ENCODE peak calls at places on chromosomes 7 and 10, in five cellular contexts. One of them, this sample, is unnamed.

GRCh38 chr10:132991706-132992432 is 49.5 kb upstream of the CFAP46 start:
- DNase-seq in PC-3: no peak
- DNase-seq in LHCN-M2: no peak
- DNase-seq in omental fat pad: no peak
- DNase-seq in Caco-2: no peak
- DNase-seq in this sample: no peak

GRCh38 chr10:132417957-132418441 is 21.0 kb downstream of the PWWP2B start:
- DNase-seq in PC-3: no peak
- DNase-seq in LHCN-M2: no peak
- DNase-seq in omental fat pad: no peak
- DNase-seq in Caco-2: no peak
- DNase-seq in this sample: no peak

GRCh38 chr7:66060796-66061195 is 14.8 kb upstream of the ASL start:
- DNase-seq in PC-3: no peak
- DNase-seq in LHCN-M2: no peak
- DNase-seq in omental fat pad: no peak
- DNase-seq in Caco-2: no peak
- DNase-seq in this sample: no peak

GRCh38 chr10:102455893-102456471 is 4.6 kb upstream of the C10orf95 start:
- DNase-seq in PC-3: no peak
- DNase-seq in LHCN-M2: peak
- DNase-seq in omental fat pad: no peak
- DNase-seq in Caco-2: peak
- DNase-seq in this sample: no peak

GRCh38 chr10:131874991-131875451 is 25.8 kb upstream of the PPP2R2D start:
- DNase-seq in PC-3: peak
- DNase-seq in LHCN-M2: peak
- DNase-seq in omental fat pad: no peak
- DNase-seq in Caco-2: peak
- DNase-seq in this sample: no peak

GRCh38 chr10:32713560-32713959 is 244.5 kb downstream of the ITGB1 start:
- DNase-seq in PC-3: peak
- DNase-seq in LHCN-M2: no peak
- DNase-seq in omental fat pad: no peak
- DNase-seq in Caco-2: no peak
- DNase-seq in this sample: no peak

GRCh38 chr7:148905093-148905666 is 21.1 kb upstream of the EZH2 start:
- DNase-seq in PC-3: no peak
- DNase-seq in LHCN-M2: no peak
- DNase-seq in omental fat pad: no peak
- DNase-seq in Caco-2: no peak
- DNase-seq in this sample: no peak

GRCh38 chr10:130453721-130454542 is 317.7 kb downstream of the GLRX3 start:
- DNase-seq in PC-3: no peak
- DNase-seq in LHCN-M2: no peak
- DNase-seq in omental fat pad: no peak
- DNase-seq in Caco-2: no peak
- DNase-seq in this sample: no peak

GRCh38 chr10:63901228-63901627 is 380.0 kb downstream of the REEP3 start:
- DNase-seq in PC-3: peak
- DNase-seq in LHCN-M2: no peak
- DNase-seq in omental fat pad: no peak
- DNase-seq in Caco-2: no peak
- DNase-seq in this sample: no peak

GRCh38 chr10:84334806-84335205 is 6.4 kb downstream of the CCSER2 start:
- DNase-seq in PC-3: no peak
- DNase-seq in LHCN-M2: peak
- DNase-seq in omental fat pad: no peak
- DNase-seq in Caco-2: no peak
- DNase-seq in this sample: no peak

GRCh38 chr10:62186999-62187695 is 81.5 kb downstream of the RTKN2 start:
- DNase-seq in PC-3: peak
- DNase-seq in LHCN-M2: no peak
- DNase-seq in omental fat pad: no peak
- DNase-seq in Caco-2: no peak
- DNase-seq in this sample: no peak

GRCh38 chr10:85720931-85721330 is 645.7 kb downstream of the GRID1 start:
- DNase-seq in PC-3: no peak
- DNase-seq in LHCN-M2: no peak
- DNase-seq in omental fat pad: no peak
- DNase-seq in Caco-2: no peak
- DNase-seq in this sample: no peak

GRCh38 chr7:45217358-45217757 is 59.8 kb downstream of the RAMP3 start:
- DNase-seq in PC-3: peak
- DNase-seq in LHCN-M2: peak
- DNase-seq in omental fat pad: no peak
- DNase-seq in Caco-2: peak
- DNase-seq in this sample: no peak

GRCh38 chr10:61752111-61753011 is 89.6 kb downstream of the CABCOCO1 start:
- DNase-seq in PC-3: peak
- DNase-seq in LHCN-M2: peak
- DNase-seq in omental fat pad: no peak
- DNase-seq in Caco-2: no peak
- DNase-seq in this sample: no peak

GRCh38 chr10:30970760-30971460 is 60.8 kb downstream of the ZNF438 start:
- DNase-seq in PC-3: no peak
- DNase-seq in LHCN-M2: peak
- DNase-seq in omental fat pad: no peak
- DNase-seq in Caco-2: no peak
- DNase-seq in this sample: no peak

GRCh38 chr7:27709137-27710075 is 30.6 kb upstream of the TAX1BP1 start:
- DNase-seq in PC-3: peak
- DNase-seq in LHCN-M2: peak
- DNase-seq in omental fat pad: no peak
- DNase-seq in Caco-2: no peak
- DNase-seq in this sample: no peak

GRCh38 chr10:43093423-43094090 is 16.7 kb downstream of the RET start:
- DNase-seq in PC-3: peak
- DNase-seq in LHCN-M2: no peak
- DNase-seq in omental fat pad: no peak
- DNase-seq in Caco-2: no peak
- DNase-seq in this sample: no peak

GRCh38 chr10:34171957-34172527 is 643.1 kb downstream of the PARD3 start:
- DNase-seq in PC-3: peak
- DNase-seq in LHCN-M2: no peak
- DNase-seq in omental fat pad: no peak
- DNase-seq in Caco-2: no peak
- DNase-seq in this sample: no peak

GRCh38 chr7:5625938-5626337 is 155.5 kb downstream of the RNF216 start:
- DNase-seq in PC-3: peak
- DNase-seq in LHCN-M2: peak
- DNase-seq in omental fat pad: no peak
- DNase-seq in Caco-2: no peak
- DNase-seq in this sample: no peak

GRCh38 chr10:113959383-113959760 is 84.3 kb upstream of the ADRB1 start:
- DNase-seq in PC-3: peak
- DNase-seq in LHCN-M2: peak
- DNase-seq in omental fat pad: no peak
- DNase-seq in Caco-2: no peak
- DNase-seq in this sample: no peak

GRCh38 chr10:24814568-24815313 is 91.1 kb upstream of the ARHGAP21 start:
- DNase-seq in PC-3: peak
- DNase-seq in LHCN-M2: peak
- DNase-seq in omental fat pad: no peak
- DNase-seq in Caco-2: no peak
- DNase-seq in this sample: no peak

GRCh38 chr7:24830440-24831050 is 73.3 kb upstream of the GSDME start:
- DNase-seq in PC-3: no peak
- DNase-seq in LHCN-M2: no peak
- DNase-seq in omental fat pad: no peak
- DNase-seq in Caco-2: no peak
- DNase-seq in this sample: no peak

GRCh38 chr10:27446091-27446918 is 57.8 kb upstream of the RAB18 start:
- DNase-seq in PC-3: peak
- DNase-seq in LHCN-M2: peak
- DNase-seq in omental fat pad: no peak
- DNase-seq in Caco-2: no peak
- DNase-seq in this sample: no peak

GRCh38 chr10:2908851-2909630 is 158.3 kb upstream of the PFKP start:
- DNase-seq in PC-3: no peak
- DNase-seq in LHCN-M2: no peak
- DNase-seq in omental fat pad: no peak
- DNase-seq in Caco-2: no peak
- DNase-seq in this sample: no peak

GRCh38 chr7:21999896-22000295 is 54.2 kb upstream of the CDCA7L start:
- DNase-seq in PC-3: peak
- DNase-seq in LHCN-M2: peak
- DNase-seq in omental fat pad: no peak
- DNase-seq in Caco-2: no peak
- DNase-seq in this sample: no peak

GRCh38 chr10:112671743-112672142 is 224.7 kb downstream of the VTI1A start:
- DNase-seq in PC-3: peak
- DNase-seq in LHCN-M2: no peak
- DNase-seq in omental fat pad: no peak
- DNase-seq in Caco-2: no peak
- DNase-seq in this sample: no peak

GRCh38 chr10:72104472-72105097 is 16.2 kb upstream of the SPOCK2 start:
- DNase-seq in PC-3: no peak
- DNase-seq in LHCN-M2: peak
- DNase-seq in omental fat pad: no peak
- DNase-seq in Caco-2: no peak
- DNase-seq in this sample: no peak

GRCh38 chr7:155412416-155413253 is 45.3 kb upstream of the EN2 start:
- DNase-seq in PC-3: peak
- DNase-seq in LHCN-M2: peak
- DNase-seq in omental fat pad: no peak
- DNase-seq in Caco-2: peak
- DNase-seq in this sample: no peak

GRCh38 chr10:30170146-30170545 is 110.8 kb upstream of the JCAD start:
- DNase-seq in PC-3: no peak
- DNase-seq in LHCN-M2: no peak
- DNase-seq in omental fat pad: no peak
- DNase-seq in Caco-2: no peak
- DNase-seq in this sample: no peak

GRCh38 chr10:100886946-100887345 is 25.8 kb upstream of the SLF2 start:
- DNase-seq in PC-3: no peak
- DNase-seq in LHCN-M2: peak
- DNase-seq in omental fat pad: no peak
- DNase-seq in Caco-2: no peak
- DNase-seq in this sample: no peak

GRCh38 chr10:59234194-59234593 is 57.8 kb downstream of the PHYHIPL start:
- DNase-seq in PC-3: peak
- DNase-seq in LHCN-M2: peak
- DNase-seq in omental fat pad: no peak
- DNase-seq in Caco-2: no peak
- DNase-seq in this sample: no peak

GRCh38 chr10:128382225-128382624 is 256.0 kb upstream of the MKI67 start:
- DNase-seq in PC-3: no peak
- DNase-seq in LHCN-M2: no peak
- DNase-seq in omental fat pad: no peak
- DNase-seq in Caco-2: no peak
- DNase-seq in this sample: no peak